ENCODE peak calls at places on chromosomes 13 and 19, in six cellular contexts. I, P, L, D, G and N are unnamed samples.
A peak's percentile ranks its signal among the peaks of the same experiment; 100 is the strongest.

GRCh38 chr19:51127755-51128154 is 3.0 kb downstream of the SIGLEC9 start:
- DNase-seq in G (no peak), D (peak; percentile 84), P (peak; percentile 47), I (no peak), L (no peak), N (peak; percentile 42)

GRCh38 chr19:41924151-41925145 is 3.8 kb downstream of the ERFL start:
- DNase-seq in G (no peak), D (no peak), I (no peak), P (no peak), L (no peak), N (no peak)

GRCh38 chr13:39776439-39776838 is 121.0 kb downstream of the COG6 start:
- DNase-seq in L (no peak), D (peak; percentile 92), P (peak; percentile 88), G (no peak), I (no peak), N (peak; percentile 30)

GRCh38 chr13:93217701-93218100 is 8.9 kb upstream of the GPC6 start:
- DNase-seq in G (no peak), L (no peak), I (no peak), D (no peak), P (no peak), N (no peak)

GRCh38 chr19:1141944-1142343 is 32.1 kb downstream of the SBNO2 start:
- DNase-seq in L (no peak), D (no peak), I (no peak), G (no peak), P (no peak), N (no peak)

GRCh38 chr13:24033527-24034302 is 126.8 kb upstream of the SPATA13 start:
- DNase-seq in L (no peak), I (no peak), P (peak; percentile 92), D (peak; percentile 79), G (no peak), N (peak; percentile 93)

GRCh38 chr13:78015782-78016181 is 97.2 kb upstream of the EDNRB start:
- DNase-seq in G (no peak), P (no peak), I (no peak), L (no peak), D (peak; percentile 38), N (peak; percentile 28)

GRCh38 chr13:93309886-93310520 is 83.4 kb downstream of the GPC6 start:
- DNase-seq in I (no peak), P (peak; percentile 51), D (peak; percentile 96), L (peak; percentile 45), G (no peak), N (no peak)

GRCh38 chr13:79943633-79944032 is 397.3 kb downstream of the SPRY2 start:
- DNase-seq in P (no peak), D (no peak), L (no peak), G (no peak), I (no peak), N (no peak)

GRCh38 chr13:108525867-108526266 is 103.5 kb upstream of the MYO16 start:
- DNase-seq in P (no peak), L (no peak), I (no peak), G (no peak), D (no peak), N (no peak)

GRCh38 chr13:78370231-78370630 is 233.1 kb downstream of the POU4F1 start:
- DNase-seq in G (no peak), D (no peak), L (no peak), P (no peak), I (no peak), N (no peak)

GRCh38 chr13:32734511-32734910 is 148.3 kb downstream of the PDS5B start:
- DNase-seq in L (no peak), D (no peak), I (no peak), P (peak; percentile 88), G (no peak), N (no peak)

GRCh38 chr19:36097036-36097435 is 13.9 kb upstream of the OVOL3 start:
- DNase-seq in I (no peak), D (no peak), G (no peak), L (no peak), P (no peak), N (no peak)

GRCh38 chr19:1590641-1591397 is 1.8 kb downstream of the MBD3 start:
- DNase-seq in L (no peak), I (no peak), P (no peak), G (peak; percentile 56), D (peak; percentile 40), N (no peak)

GRCh38 chr19:328025-328505 is 16.5 kb downstream of the MIER2 start:
- DNase-seq in D (no peak), I (no peak), P (no peak), L (no peak), G (no peak), N (no peak)

GRCh38 chr19:35451278-35452096 is 3.4 kb downstream of the FFAR2 start:
- DNase-seq in P (no peak), G (no peak), D (no peak), L (no peak), I (no peak), N (no peak)

GRCh38 chr13:75469087-75469486 is 12.9 kb downstream of the TBC1D4 start:
- DNase-seq in I (no peak), L (no peak), G (peak; percentile 52), P (no peak), D (no peak), N (no peak)

GRCh38 chr13:39484506-39485313 is 118.3 kb downstream of the LHFPL6 start:
- DNase-seq in D (peak; percentile 56), L (no peak), G (no peak), P (peak; percentile 77), I (no peak), N (no peak)

GRCh38 chr19:53985863-53986262 is 5.6 kb upstream of the CACNG6 start:
- DNase-seq in D (no peak), G (no peak), I (no peak), P (no peak), L (no peak), N (no peak)

GRCh38 chr19:15142313-15142712 is 35.1 kb downstream of the SYDE1 start:
- DNase-seq in G (no peak), P (no peak), D (no peak), I (no peak), L (no peak), N (no peak)

GRCh38 chr13:49952168-49952567 is 16.0 kb upstream of the SPRYD7 start:
- DNase-seq in P (no peak), I (no peak), D (no peak), G (no peak), L (no peak), N (peak; percentile 50)

GRCh38 chr19:48627865-48628314 is 8.6 kb downstream of the SPHK2 start:
- DNase-seq in P (no peak), L (no peak), G (peak; percentile 28), I (no peak), D (no peak), N (no peak)

DNA sequence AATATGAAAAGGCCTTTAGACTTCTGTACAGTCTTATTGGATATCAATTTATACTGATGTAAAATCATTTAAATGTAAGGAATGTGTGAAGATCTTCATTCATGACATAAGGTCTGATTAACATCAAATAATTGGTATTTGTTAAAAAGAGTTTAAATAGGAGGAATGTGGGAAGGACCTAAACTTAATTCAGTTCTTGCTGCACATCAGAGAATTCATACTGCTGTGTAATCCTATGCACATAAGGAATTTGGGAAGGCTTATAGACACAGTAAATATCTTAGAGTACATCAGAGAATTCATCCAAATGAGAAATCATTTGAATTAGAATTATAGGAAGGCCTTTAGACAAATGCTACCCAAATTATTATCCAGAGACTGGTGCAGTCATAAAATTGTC is 21.7 kb downstream of the ZNF283 start:
- DNase-seq in G (no peak), I (no peak), L (no peak), D (no peak), P (no peak), N (no peak)
- H3K9me3 ChIP-seq in G (peaks cover 68% of the 10 kb centered on the region), I (peaks cover 63% of the 10 kb centered on the region), L (peaks cover 19% of the 10 kb centered on the region), D (peaks cover 91% of the 10 kb centered on the region), P (peaks cover 61% of the 10 kb centered on the region), N (peaks cover 7% of the 10 kb centered on the region)

DNA sequence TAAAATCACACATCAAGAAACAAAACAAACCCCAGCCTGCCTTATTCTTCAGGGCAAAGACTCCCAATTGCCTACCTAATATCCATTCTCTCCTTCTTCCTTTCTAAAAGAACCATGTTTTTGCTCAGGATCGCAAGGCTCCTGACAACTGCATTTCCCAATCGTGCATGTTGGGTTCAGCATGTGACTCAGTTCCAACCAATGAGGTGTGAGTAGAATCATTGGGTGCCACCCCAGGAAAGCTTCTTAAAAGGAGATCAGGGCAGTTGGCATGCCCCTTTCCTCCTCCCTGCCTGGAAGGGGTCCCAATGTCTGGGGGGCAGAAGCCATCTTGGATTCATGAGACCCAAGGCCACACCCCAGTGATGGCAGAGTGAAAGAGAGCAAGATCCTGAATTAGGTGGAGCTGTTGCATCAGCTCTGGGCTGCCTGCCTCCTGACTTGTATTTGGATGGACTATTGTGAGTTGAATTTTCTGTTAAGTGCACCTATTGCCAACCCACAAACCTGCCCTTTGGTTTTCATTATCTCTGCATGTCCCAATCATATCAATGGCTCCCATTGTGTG is 26.0 kb upstream of the UBAC2 start:
- DNase-seq in P (no peak), I (no peak), D (no peak), G (no peak), L (no peak), N (no peak)
- H3K4ac ChIP-seq in P (no peak overlapping the region), I (no peak overlapping the region), D (no peak overlapping the region), G (no peak overlapping the region), L (no peak overlapping the region), N (no peak overlapping the region)

DNA sequence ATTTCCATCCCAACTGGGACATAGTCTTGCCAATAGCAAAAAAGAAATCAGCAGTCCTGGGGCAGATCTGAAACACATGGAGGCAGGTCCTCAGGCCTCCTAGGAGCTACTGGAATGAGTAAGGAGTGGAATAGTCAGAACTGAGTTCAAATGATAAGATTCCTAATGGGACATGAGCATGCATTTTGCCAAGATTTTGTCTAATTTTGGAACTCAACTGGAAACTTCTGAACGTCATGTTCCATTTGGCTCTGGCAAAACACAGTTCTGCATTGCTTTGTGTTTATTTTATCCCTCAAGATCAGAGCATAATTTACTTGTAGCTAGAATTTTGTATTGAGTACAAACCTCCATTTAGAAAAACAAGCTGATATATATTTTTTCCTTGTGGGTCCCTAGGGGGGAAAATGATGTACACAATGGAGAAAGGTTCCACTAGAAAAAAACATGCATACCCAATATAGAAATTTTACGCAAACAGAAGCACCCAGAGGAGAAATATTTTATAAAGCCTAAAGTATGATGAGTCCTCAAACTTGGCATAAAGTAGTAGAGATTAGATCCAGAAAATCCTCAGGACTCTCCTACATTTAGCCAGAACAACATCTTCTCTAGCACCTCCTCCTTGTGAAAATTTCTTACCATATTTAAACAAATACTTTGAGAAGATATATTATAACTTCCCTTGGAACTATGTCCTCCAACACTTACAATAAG is 149.0 kb upstream of the SERP2 start:
- DNase-seq in I (no peak), G (no peak), P (no peak), D (no peak), L (no peak), N (no peak)
- H3K9me3 ChIP-seq in I (no peaks in the 10 kb centered on the region), G (no peaks in the 10 kb centered on the region), P (peaks cover 2% of the 10 kb centered on the region), D (peaks cover 4% of the 10 kb centered on the region), L (peaks cover 2% of the 10 kb centered on the region), N (no peaks in the 10 kb centered on the region)

DNA sequence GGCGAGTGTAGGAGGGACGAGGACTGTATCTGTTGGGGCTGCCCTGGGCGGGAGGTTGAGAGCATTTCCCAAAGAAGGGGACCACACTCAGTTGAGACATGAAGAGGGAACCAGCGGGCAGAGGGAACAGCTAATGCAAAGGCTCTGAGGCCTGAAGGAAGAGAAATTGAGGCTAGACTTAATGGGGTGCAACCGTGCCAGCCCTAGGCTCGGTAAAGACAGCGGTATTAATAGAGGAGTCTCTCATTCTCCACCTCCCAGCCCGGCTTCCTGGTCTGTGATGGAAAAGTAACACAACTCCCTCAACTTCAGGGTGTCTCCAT is 1.2 kb downstream of the MPV17L2 start:
- DNase-seq in P (no peak), L (no peak), I (no peak), D (no peak), G (no peak), N (no peak)
- H3K4ac ChIP-seq in P (no peak overlapping the region), L (no peak overlapping the region), I (no peak overlapping the region), D (no peak overlapping the region), G (no peak overlapping the region), N (no peak overlapping the region)